ENCODE peak calls at places on chromosomes 4 and X, in four cellular contexts. K is ELF-1, Z is GM18507, W is HCEC 1CT. X is an unnamed sample.

GRCh38 chrX:136452614-136453013 is 35.1 kb upstream of the BRS3 start:
- DNase-seq in Z (no peak), K (no peak), W (no peak), X (no peak)

GRCh38 chrX:132169554-132169953 is 41.7 kb upstream of the FRMD7 start:
- DNase-seq in W (no peak), Z (no peak), K (no peak), X (no peak)

GRCh38 chrX:143634701-143635442 is 1.0 kb downstream of the SLITRK4 start:
- DNase-seq in W (no peak), Z (no peak), K (peak), X (no peak)

GRCh38 chr4:62871057-62871456 is 1538.2 kb downstream of the TECRL start:
- DNase-seq in W (no peak), K (no peak), Z (no peak), X (no peak)

GRCh38 chr4:6019316-6020263 is 1.4 kb upstream of the C4orf50 start:
- DNase-seq in K (peak), W (peak), Z (peak), X (peak)

GRCh38 chrX:29911673-29912072 is 303.7 kb upstream of the MAGEB2 start:
- DNase-seq in K (no peak), W (no peak), Z (no peak), X (no peak)

GRCh38 chr4:57249083-57249482 is 138.9 kb upstream of the IGFBP7 start:
- DNase-seq in K (no peak), Z (no peak), W (no peak), X (no peak)

GRCh38 chr4:74534936-74535335 is 90.0 kb downstream of the AREG start:
- DNase-seq in Z (no peak), W (no peak), K (no peak), X (no peak)

GRCh38 chrX:129115104-129115503 is 408.2 kb downstream of the SMARCA1 start:
- DNase-seq in Z (no peak), W (no peak), K (peak), X (peak)

GRCh38 chr4:770022-770421 is 55.9 kb downstream of the CPLX1 start:
- DNase-seq in W (peak), Z (no peak), K (no peak), X (no peak)

GRCh38 chr4:57550143-57550542 is 440.0 kb upstream of the IGFBP7 start:
- DNase-seq in W (no peak), Z (no peak), K (no peak), X (no peak)

GRCh38 chr4:153573881-153574807 is 108.0 kb downstream of the TMEM131L start:
- DNase-seq in Z (no peak), K (no peak), W (peak), X (peak)

GRCh38 chr4:103415801-103416200 is 217.7 kb upstream of the CENPE start:
- DNase-seq in W (no peak), Z (no peak), K (peak), X (no peak)

GRCh38 chr4:58561170-58561569 is 1451.0 kb upstream of the IGFBP7 start:
- DNase-seq in K (no peak), Z (no peak), W (no peak), X (no peak)

GRCh38 chr4:115678425-115678941 is 565.1 kb upstream of the NDST4 start:
- DNase-seq in Z (no peak), K (no peak), W (no peak), X (no peak)

GRCh38 chrX:130594453-130594916 is 192.7 kb downstream of the RBMX2 start:
- DNase-seq in K (no peak), W (no peak), Z (no peak), X (no peak)

GRCh38 chrX:129523076-129524055 is at the start of gene SMARCA1:
- DNase-seq in W (peak), Z (no peak), K (peak), X (peak)

GRCh38 chr4:101977096-101977495 is 186.6 kb downstream of the BANK1 start:
- DNase-seq in Z (no peak), K (no peak), W (peak), X (peak)

GRCh38 chr4:174681723-174682300 is 147.2 kb downstream of the GLRA3 start:
- DNase-seq in W (peak), Z (no peak), K (no peak), X (peak)

GRCh38 chr4:107210450-107211239 is 174.5 kb upstream of the DKK2 start:
- DNase-seq in K (no peak), W (no peak), Z (no peak), X (no peak)

GRCh38 chrX:14936561-14936960 is 63.3 kb downstream of the MOSPD2 start:
- DNase-seq in W (peak), Z (no peak), K (no peak), X (peak)

GRCh38 chr4:176319237-176319703 is 496 bp upstream of the SPCS3 start:
- DNase-seq in Z (no peak), W (no peak), K (no peak), X (no peak)

GRCh38 chr4:81049861-81050423 is 19.4 kb downstream of the BMP3 start:
- DNase-seq in W (no peak), Z (no peak), K (no peak), X (no peak)

GRCh38 chr4:31290836-31291235 is 570.7 kb downstream of the PCDH7 start:
- DNase-seq in W (no peak), Z (no peak), K (no peak), X (no peak)

GRCh38 chrX:52353838-52354237 is 15.0 kb upstream of the XAGE2 start:
- DNase-seq in K (peak), W (no peak), Z (no peak), X (no peak)

X was measured in ACHN.